ENCODE peak calls at places on chromosomes 3 and 15, in four cellular contexts. T, G, D and L are unnamed samples.

GRCh38 chr15:58229297-58229768 is 91.2 kb downstream of the AQP9 start:
- DNase-seq in T (peak; percentile 18), G (no peak), D (no peak), L (peak; percentile 38)

GRCh38 chr15:27479232-27480140 is 508.5 kb downstream of the GABRG3 start:
- DNase-seq in T (no peak), G (no peak), D (no peak), L (no peak)

GRCh38 chr15:71674354-71674753 is 136.0 kb upstream of the NR2E3 start:
- DNase-seq in T (no peak), G (no peak), D (no peak), L (no peak)

GRCh38 chr3:98114264-98114663 is 16.3 kb upstream of the OR5H1 start:
- DNase-seq in T (no peak), G (no peak), D (no peak), L (no peak)

GRCh38 chr15:64947211-64947610 is 35.5 kb downstream of the ANKDD1A start:
- DNase-seq in T (no peak), G (no peak), D (no peak), L (no peak)

GRCh38 chr15:38229700-38230099 is 22.9 kb upstream of the SPRED1 start:
- DNase-seq in T (no peak), G (no peak), D (no peak), L (no peak)

GRCh38 chr3:154745925-154746324 is 315.9 kb upstream of the GPR149 start:
- DNase-seq in T (no peak), G (no peak), D (no peak), L (no peak)

GRCh38 chr15:69434236-69434635 is 18.4 kb upstream of the RPLP1 start:
- DNase-seq in T (no peak), G (no peak), D (no peak), L (no peak)

GRCh38 chr15:76187151-76187550 is 124.1 kb downstream of the ETFA start:
- DNase-seq in T (no peak), G (no peak), D (no peak), L (no peak)

GRCh38 chr3:170907519-170908234 is 760 bp downstream of the EIF5A2 start:
- DNase-seq in T (peak; percentile 23), G (no peak), D (peak; percentile 33), L (peak; percentile 20)

GRCh38 chr3:30890907-30891306 is 3.6 kb downstream of the GADL1 start:
- DNase-seq in T (no peak), G (no peak), D (no peak), L (no peak)

GRCh38 chr15:33048255-33048654 is 146.3 kb downstream of the FMN1 start:
- DNase-seq in T (no peak), G (no peak), D (no peak), L (no peak)

GRCh38 chr3:36579746-36580145 is 184.6 kb downstream of the DCLK3 start:
- DNase-seq in T (no peak), G (no peak), D (no peak), L (peak; percentile 43)

GRCh38 chr3:42755681-42756578 is 17.1 kb downstream of the CCDC13 start:
- DNase-seq in T (peak; percentile 45), G (no peak), D (no peak), L (peak; percentile 35)

GRCh38 chr3:42747581-42747980 is 25.5 kb downstream of the CCDC13 start:
- DNase-seq in T (no peak), G (no peak), D (no peak), L (no peak)

GRCh38 chr15:74302821-74303359 is 64.6 kb downstream of the CYP11A1 start:
- DNase-seq in T (peak; percentile 62), G (no peak), D (peak; percentile 25), L (no peak)

GRCh38 chr15:51227967-51228783 is 110.2 kb downstream of the CYP19A1 start:
- DNase-seq in T (peak; percentile 93), G (no peak), D (peak; percentile 81), L (peak; percentile 90)

GRCh38 chr3:193039058-193039457 is 121.4 kb upstream of the MB21D2 start:
- DNase-seq in T (no peak), G (no peak), D (no peak), L (no peak)

GRCh38 chr3:146306024-146306423 is 55.1 kb upstream of the PLSCR4 start:
- DNase-seq in T (no peak), G (no peak), D (no peak), L (no peak)

GRCh38 chr3:155078959-155079794 is 942 bp upstream of the MME start:
- DNase-seq in T (peak; percentile 45), G (no peak), D (no peak), L (peak; percentile 71)

GRCh38 chr3:123809597-123809996 is 74.5 kb downstream of the MYLK start:
- DNase-seq in T (no peak), G (no peak), D (peak; percentile 65), L (peak; percentile 89)

GRCh38 chr3:60355825-60356224 is 895.4 kb downstream of the FHIT start:
- DNase-seq in T (no peak), G (no peak), D (no peak), L (no peak)

GRCh38 chr15:50873935-50874353 is 34.5 kb upstream of the AP4E1 start:
- DNase-seq in T (no peak), G (no peak), D (no peak), L (no peak)

GRCh38 chr3:61822588-61822987 is 261.2 kb downstream of the PTPRG start:
- DNase-seq in T (no peak), G (no peak), D (no peak), L (no peak)

GRCh38 chr3:57696861-57697321 is 4.0 kb upstream of the DENND6A start:
- DNase-seq in T (peak; percentile 32), G (no peak), D (no peak), L (peak; percentile 57)

GRCh38 chr15:48409623-48410022 is 78.4 kb downstream of the DUT start:
- DNase-seq in T (no peak), G (no peak), D (no peak), L (no peak)

GRCh38 chr15:72179950-72180581 is 17.5 kb downstream of the GRAMD2A start:
- DNase-seq in T (no peak), G (no peak), D (no peak), L (no peak)

GRCh38 chr3:150342951-150343468 is 65.1 kb upstream of the TSC22D2 start:
- DNase-seq in T (peak; percentile 5), G (no peak), D (no peak), L (peak; percentile 40)

GRCh38 chr15:44157679-44158078 is 37.4 kb downstream of the FRMD5 start:
- DNase-seq in T (peak; percentile 60), G (no peak), D (peak; percentile 96), L (peak; percentile 84)

GRCh38 chr3:48795997-48796732 is 51.5 kb downstream of the PRKAR2A start:
- DNase-seq in T (no peak), G (no peak), D (no peak), L (no peak)

GRCh38 chr15:37105795-37106333 is 5.5 kb upstream of the MEIS2 start:
- DNase-seq in T (no peak), G (no peak), D (no peak), L (no peak)

GRCh38 chr3:7630925-7631324 is 770.0 kb downstream of the GRM7 start:
- DNase-seq in T (no peak), G (no peak), D (peak; percentile 79), L (no peak)

GRCh38 chr3:42507751-42508335 is 5.4 kb downstream of the VIPR1 start:
- DNase-seq in T (no peak), G (no peak), D (no peak), L (no peak)

GRCh38 chr15:97730315-97730714 is 230.2 kb upstream of the ARRDC4 start:
- DNase-seq in T (no peak), G (no peak), D (no peak), L (no peak)

GRCh38 chr3:142356818-142357217 is 91.0 kb downstream of the XRN1 start:
- DNase-seq in T (no peak), G (no peak), D (no peak), L (no peak)

GRCh38 chr15:64701482-64701881 is 73.9 kb downstream of the RBPMS2 start:
- DNase-seq in T (no peak), G (no peak), D (no peak), L (no peak)

GRCh38 chr3:42764115-42764514 is 8.9 kb downstream of the CCDC13 start:
- DNase-seq in T (no peak), G (no peak), D (no peak), L (no peak)

GRCh38 chr3:51966941-51967383 is 292 bp downstream of the PCBP4 start:
- DNase-seq in T (no peak), G (no peak), D (no peak), L (no peak)